ENCODE peak calls at places on chromosome 4, in six cellular contexts. N, D, A, T, U and Z are unnamed samples.

GRCh38 chr4:40289366-40290188 is 45.6 kb upstream of the CHRNA9 start:
- DNase-seq in N (no peak), D (no peak), A (no peak), T (no peak), U (no peak), Z (peak)

GRCh38 chr4:157075401-157075800 is 549 bp upstream of the GLRB start:
- DNase-seq in N (no peak), D (no peak), A (no peak), T (no peak), U (peak), Z (no peak)

GRCh38 chr4:127708985-127709384 is 21.2 kb upstream of the SLC25A31 start:
- DNase-seq in N (peak), D (peak), A (peak), T (peak), U (peak), Z (peak)

GRCh38 chr4:134906404-134907023 is 704.9 kb upstream of the PABPC4L start:
- DNase-seq in N (no peak), D (peak), A (peak), T (peak), U (no peak), Z (peak)

GRCh38 chr4:123035239-123035638 is 112.8 kb upstream of the NUDT6 start:
- DNase-seq in N (no peak), D (no peak), A (no peak), T (no peak), U (no peak), Z (no peak)

GRCh38 chr4:103996059-103996458 is 276.3 kb upstream of the TACR3 start:
- DNase-seq in N (peak), D (peak), A (no peak), T (peak), U (peak), Z (peak)

GRCh38 chr4:62914758-62915157 is 1494.5 kb downstream of the TECRL start:
- DNase-seq in N (no peak), D (no peak), A (no peak), T (no peak), U (no peak), Z (no peak)

GRCh38 chr4:158015241-158015640 is 157.6 kb downstream of the GASK1B start:
- DNase-seq in N (no peak), D (peak), A (peak), T (no peak), U (peak), Z (no peak)

GRCh38 chr4:88008624-88009235 is 1.3 kb downstream of the PKD2 start:
- DNase-seq in N (no peak), D (peak), A (peak), T (no peak), U (peak), Z (no peak)

GRCh38 chr4:183842134-183842838 is 62.8 kb upstream of the STOX2 start:
- DNase-seq in N (no peak), D (no peak), A (no peak), T (no peak), U (no peak), Z (no peak)

GRCh38 chr4:102501176-102501634 is at the start of gene NFKB1:
- DNase-seq in N (no peak), D (peak), A (peak), T (peak), U (peak), Z (peak)

GRCh38 chr4:2256156-2256731 is 5.7 kb downstream of the MXD4 start:
- DNase-seq in N (no peak), D (no peak), A (no peak), T (no peak), U (no peak), Z (no peak)

GRCh38 chr4:5618051-5619010 is 90.0 kb downstream of the EVC2 start:
- DNase-seq in N (no peak), D (no peak), A (no peak), T (no peak), U (no peak), Z (no peak)

GRCh38 chr4:37455301-37456062 is 210.9 kb downstream of the NWD2 start:
- DNase-seq in N (no peak), D (no peak), A (no peak), T (no peak), U (no peak), Z (no peak)

GRCh38 chr4:137541181-137541580 is 8.9 kb upstream of the PCDH18 start:
- DNase-seq in N (no peak), D (no peak), A (no peak), T (no peak), U (no peak), Z (no peak)

GRCh38 chr4:35608205-35608604 is 636.1 kb downstream of the ARAP2 start:
- DNase-seq in N (no peak), D (no peak), A (no peak), T (no peak), U (no peak), Z (no peak)

GRCh38 chr4:38539501-38539900 is 124.5 kb upstream of the KLF3 start:
- DNase-seq in N (no peak), D (no peak), A (no peak), T (no peak), U (no peak), Z (no peak)

GRCh38 chr4:537436-538264 is 38.4 kb downstream of the TMEM271 start:
- DNase-seq in N (no peak), D (no peak), A (no peak), T (no peak), U (no peak), Z (no peak)

GRCh38 chr4:6763330-6763851 is 19.1 kb upstream of the KIAA0232 start:
- DNase-seq in N (no peak), D (no peak), A (no peak), T (no peak), U (peak), Z (no peak)

GRCh38 chr4:29259556-29259955 is 1460.6 kb upstream of the PCDH7 start:
- DNase-seq in N (no peak), D (no peak), A (no peak), T (no peak), U (no peak), Z (no peak)

GRCh38 chr4:682490-683172 is 6.3 kb downstream of the SLC49A3 start:
- DNase-seq in N (no peak), D (no peak), A (no peak), T (no peak), U (no peak), Z (no peak)

GRCh38 chr4:174284181-174284886 is 623 bp downstream of the CEP44 start:
- DNase-seq in N (peak), D (peak), A (peak), T (peak), U (peak), Z (peak)

GRCh38 chr4:170090667-170091052 is 904 bp upstream of the AADAT start:
- DNase-seq in N (no peak), D (no peak), A (no peak), T (no peak), U (peak), Z (no peak)

GRCh38 chr4:68375667-68376559 is 26.0 kb upstream of the YTHDC1 start:
- DNase-seq in N (peak), D (peak), A (peak), T (peak), U (peak), Z (peak)

GRCh38 chr4:142901166-142901662 is 55.1 kb upstream of the INPP4B start:
- DNase-seq in N (no peak), D (peak), A (no peak), T (no peak), U (peak), Z (peak)

GRCh38 chr4:47774078-47774477 is 63.8 kb downstream of the CORIN start:
- DNase-seq in N (no peak), D (no peak), A (no peak), T (no peak), U (no peak), Z (no peak)

GRCh38 chr4:183100827-183101226 is 1.8 kb downstream of the WWC2 start:
- DNase-seq in N (no peak), D (no peak), A (peak), T (peak), U (no peak), Z (no peak)

GRCh38 chr4:54683616-54684346 is 26.0 kb downstream of the KIT start:
- DNase-seq in N (peak), D (peak), A (peak), T (no peak), U (peak), Z (peak)

GRCh38 chr4:54553001-54553400 is 104.8 kb upstream of the KIT start:
- DNase-seq in N (no peak), D (peak), A (no peak), T (no peak), U (no peak), Z (no peak)

GRCh38 chr4:121817701-121818100 is 6.0 kb downstream of the CCNA2 start:
- DNase-seq in N (no peak), D (no peak), A (no peak), T (no peak), U (no peak), Z (no peak)

GRCh38 chr4:185261971-185262370 is 52.6 kb downstream of the SNX25 start:
- DNase-seq in N (no peak), D (peak), A (no peak), T (no peak), U (no peak), Z (no peak)

GRCh38 chr4:38279650-38280322 is 319.6 kb downstream of the PTTG2 start:
- DNase-seq in N (no peak), D (no peak), A (no peak), T (peak), U (peak), Z (no peak)

GRCh38 chr4:84451546-84451945 is 47.5 kb downstream of the NKX6-1 start:
- DNase-seq in N (no peak), D (peak), A (peak), T (peak), U (no peak), Z (peak)
- TF ChIP-seq CTCF in N (peak), D (peak), A (peak), T (peak), U (peak), Z (peak)

GRCh38 chr4:81259151-81259550 is 44.1 kb upstream of the PRKG2 start:
- DNase-seq in N (no peak), D (no peak), A (no peak), T (no peak), U (no peak), Z (no peak)
- H3K27ac ChIP-seq in N (no peak), D (no peak), A (no peak), T (peak), U (no peak), Z (no peak)

GRCh38 chr4:151407466-151408379 is 1.3 kb upstream of the FHIP1A start:
- DNase-seq in N (no peak), D (no peak), A (no peak), T (peak), U (peak), Z (no peak)
- TF ChIP-seq EZH2 in N (no peak), D (no peak), A (peak), T (no peak), U (no peak), Z (no peak)

GRCh38 chr4:130306566-130306965 is 1210.6 kb downstream of the C4orf33 start:
- DNase-seq in N (no peak), D (no peak), A (no peak), T (no peak), U (no peak), Z (peak)
- TF ChIP-seq CTCF in N (no peak), D (no peak), A (no peak), T (peak), U (no peak), Z (peak)

DNA sequence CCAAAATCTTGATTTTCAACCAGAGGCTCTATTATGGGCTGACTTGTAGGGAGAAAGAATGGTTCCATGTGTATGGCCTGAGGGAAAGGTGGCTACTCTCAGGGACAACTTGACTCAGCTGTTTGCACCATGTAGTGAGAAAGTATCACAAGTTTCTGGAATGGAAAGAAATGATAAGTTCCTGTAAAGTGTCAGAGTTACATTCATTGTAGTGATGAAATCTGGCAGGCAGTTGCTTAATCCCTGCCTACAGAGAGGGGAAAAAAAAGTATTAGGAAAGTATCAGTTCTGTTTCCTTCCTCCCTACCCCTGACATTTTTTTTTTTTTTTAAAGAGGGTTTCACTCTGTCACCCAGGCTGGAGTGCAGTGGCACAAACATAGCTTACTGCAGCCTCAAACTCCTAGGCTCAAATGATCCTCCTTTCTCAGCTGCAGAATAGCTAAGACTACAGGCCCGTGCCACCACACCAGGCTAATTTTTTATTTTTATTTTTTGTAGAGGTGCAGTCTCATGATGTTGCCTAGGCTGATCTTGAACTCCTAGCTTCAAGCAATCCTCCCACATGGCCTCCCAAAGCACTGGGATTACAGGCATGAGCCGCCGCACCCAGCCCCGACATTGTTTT is 4.7 kb upstream of the FBXL5 start:
- DNase-seq in N (no peak), D (peak), A (peak), T (peak), U (peak), Z (peak)
- H3K27ac ChIP-seq in N (no peak), D (no peak), A (no peak), T (peak), U (peak), Z (peak)

DNA sequence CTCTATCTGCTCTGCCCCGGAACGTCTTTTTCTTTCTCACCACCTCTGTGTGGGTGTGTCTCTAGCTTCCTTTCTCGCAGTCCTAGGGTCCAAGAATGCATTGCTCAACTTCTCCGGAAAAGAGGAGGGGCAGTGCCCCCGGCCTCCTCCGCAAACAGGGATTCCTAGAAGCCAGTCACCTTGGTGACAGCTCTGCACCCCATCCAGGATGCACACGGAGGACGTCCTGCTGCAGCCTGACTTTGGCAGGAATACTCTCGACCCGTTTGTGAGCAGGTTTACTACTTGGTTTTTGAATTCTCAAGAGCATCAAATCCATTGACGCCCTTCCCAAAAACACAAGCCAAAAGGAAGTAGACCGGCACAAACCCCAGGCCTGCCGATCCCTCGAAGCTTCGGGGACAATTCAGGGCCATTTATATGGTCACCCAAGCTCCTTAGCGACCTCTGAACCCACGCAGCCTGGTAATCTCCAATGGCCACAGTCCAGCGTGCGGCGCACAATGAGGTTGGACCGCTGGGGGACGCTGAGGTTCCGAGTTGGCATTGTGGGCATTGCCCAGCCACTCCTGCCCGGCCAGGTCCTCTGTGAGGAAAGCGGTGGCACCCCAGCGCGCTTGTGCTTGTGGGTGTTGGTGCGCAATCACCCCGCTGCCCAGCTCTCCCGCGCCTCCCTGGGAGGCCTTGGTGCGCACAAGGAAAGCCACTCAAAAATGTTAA is 9.8 kb downstream of the NKX3-2 start:
- DNase-seq in N (no peak), D (no peak), A (no peak), T (no peak), U (no peak), Z (no peak)
- TF ChIP-seq EZH2 in N (no peak), D (peak), A (peak), T (no peak), U (peak), Z (no peak)

GRCh38 chr4:92305148-92305877 is 1.5 kb downstream of the GRID2 start:
- DNase-seq in N (peak), D (peak), A (peak), T (peak), U (peak), Z (peak)

GRCh38 chr4:92305878-92306520 is 2.2 kb downstream of the GRID2 start:
- DNase-seq in N (no peak), D (no peak), A (no peak), T (peak), U (no peak), Z (no peak)

GRCh38 chr4:92304073-92304472 is 307 bp downstream of the GRID2 start:
- DNase-seq in N (no peak), D (no peak), A (no peak), T (no peak), U (no peak), Z (no peak)

GRCh38 chr4:92304636-92305035 is 870 bp downstream of the GRID2 start:
- DNase-seq in N (no peak), D (peak), A (no peak), T (peak), U (no peak), Z (no peak)

GRCh38 chr4:92303621-92304027 is at the start of gene GRID2:
- DNase-seq in N (peak), D (peak), A (peak), T (peak), U (peak), Z (peak)
- TF ChIP-seq CTCF in N (no peak), D (no peak), A (no peak), T (peak), U (no peak), Z (no peak)

GRCh38 chr4:114694770-114695169 is 96.2 kb downstream of the UGT8 start:
- DNase-seq in N (peak), D (peak), A (peak), T (peak), U (peak), Z (peak)
- H3K27ac ChIP-seq in N (no peak), D (no peak), A (no peak), T (no peak), U (no peak), Z (no peak)